ENCODE peak calls at places on chromosomes 11 and 22, in eight cellular contexts. O is heart right ventricle, U is aorta, W is endothelial cell of umbilical vein, T is GM12865, H is adrenal gland, K is prostate gland, V is upper lobe of right lung. L is an unnamed sample.

GRCh38 chr11:125941606-125942275 is 4.1 kb upstream of the VSIG10L2 start:
- DNase-seq in V (peak), W (peak), U (peak), K (peak), O (peak), T (peak), H (peak), L (no peak)

GRCh38 chr11:36266767-36267166 is 22.5 kb downstream of the COMMD9 start:
- DNase-seq in H (no peak), K (no peak), U (no peak), O (no peak), T (no peak), W (no peak), V (no peak), L (no peak)

GRCh38 chr22:27690596-27690995 is 111.0 kb downstream of the MN1 start:
- DNase-seq in V (no peak), K (no peak), O (no peak), W (no peak), H (no peak), U (no peak), T (no peak), L (no peak)

GRCh38 chr22:35568751-35569725 is 28.4 kb downstream of the RASD2 start:
- DNase-seq in V (no peak), W (no peak), H (no peak), T (no peak), O (no peak), U (no peak), K (no peak), L (no peak)

GRCh38 chr11:110478410-110478809 is 48.7 kb downstream of the FDX1 start:
- DNase-seq in W (no peak), T (no peak), O (no peak), H (peak), U (no peak), K (no peak), V (no peak), L (no peak)

GRCh38 chr22:44392446-44392921 is 79.7 kb upstream of the SHISAL1 start:
- DNase-seq in W (no peak), O (peak), T (no peak), U (peak), H (no peak), K (no peak), V (peak), L (no peak)

GRCh38 chr22:40463017-40463631 is 92.7 kb downstream of the SGSM3 start:
- DNase-seq in K (no peak), V (no peak), U (no peak), T (peak), O (no peak), W (no peak), H (no peak), L (no peak)

GRCh38 chr11:34194576-34195335 is 89.3 kb downstream of the NAT10 start:
- DNase-seq in T (no peak), V (no peak), O (no peak), W (no peak), U (no peak), H (no peak), K (no peak), L (no peak)

GRCh38 chr11:35089724-35090505 is 49.1 kb upstream of the CD44 start:
- DNase-seq in W (no peak), H (no peak), K (no peak), T (peak), U (no peak), V (no peak), O (no peak), L (no peak)

GRCh38 chr11:71580057-71581003 is 2.3 kb downstream of the KRTAP5-11 start:
- DNase-seq in U (no peak), V (no peak), H (peak), T (peak), K (peak), O (no peak), W (peak), L (peak)

GRCh38 chr22:11307996-11308395 is 4220.0 kb upstream of the OR11H1 start:
- DNase-seq in K (no peak), T (no peak), U (no peak), O (no peak), W (no peak), V (no peak), H (no peak), L (no peak)

GRCh38 chr22:36454916-36455570 is 26.4 kb downstream of the TXN2 start:
- DNase-seq in U (peak), T (peak), O (peak), V (peak), H (peak), W (peak), K (peak), L (no peak)

GRCh38 chr11:123305601-123306000 is 110.6 kb upstream of the CLMP start:
- DNase-seq in T (no peak), O (no peak), K (no peak), U (no peak), W (no peak), V (no peak), H (no peak), L (no peak)

GRCh38 chr11:129145276-129145675 is 46.8 kb downstream of the ARHGAP32 start:
- DNase-seq in H (no peak), W (no peak), V (no peak), O (no peak), U (no peak), T (no peak), K (no peak), L (no peak)

GRCh38 chr11:18771266-18772035 is 20.1 kb downstream of the PTPN5 start:
- DNase-seq in T (no peak), U (no peak), W (no peak), K (no peak), V (no peak), H (no peak), O (no peak), L (no peak)

GRCh38 chr22:50252081-50253045 is 1.3 kb upstream of the HDAC10 start:
- DNase-seq in K (peak), H (peak), W (peak), T (peak), O (peak), U (peak), V (peak), L (no peak)

GRCh38 chr11:3000032-3000961 is 8.2 kb upstream of the NAP1L4 start:
- DNase-seq in T (no peak), O (peak), U (peak), K (peak), V (peak), W (peak), H (peak), L (no peak)

DNA sequence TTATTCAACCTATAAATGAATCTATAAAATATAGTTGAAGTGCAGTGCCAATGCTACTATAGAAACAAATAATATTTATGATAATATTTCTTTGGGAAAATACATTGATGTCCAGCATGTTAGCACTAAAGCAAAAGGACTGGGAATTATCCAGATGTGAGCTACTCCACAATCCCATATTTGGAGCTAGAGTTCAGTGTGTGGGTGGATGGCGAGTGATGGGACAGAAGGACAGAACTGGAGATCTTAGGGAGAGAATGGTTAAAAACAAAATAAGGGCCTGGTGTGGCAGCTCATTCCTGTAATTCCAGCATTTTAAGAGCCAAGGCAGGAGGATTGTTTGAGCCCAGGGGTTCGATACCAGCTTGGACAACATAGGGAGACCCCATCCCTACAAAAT is 216.8 kb downstream of the TMEM135 start:
- DNase-seq in K (no peak), O (no peak), T (no peak), W (no peak), V (no peak), H (no peak), U (no peak), L (peak)
- H3K4me3 ChIP-seq in K (no peak), O (no peak), T (no peak), W (no peak), V (no peak), H (no peak), U (no peak), L (no peak)

GRCh38 chr11:64711944-64712306 is 11.1 kb downstream of the NRXN2 start:
- DNase-seq in U (no peak), V (peak), W (no peak), O (no peak), H (no peak), T (no peak), K (no peak), L (no peak)

GRCh38 chr11:64712430-64713030 is 10.5 kb downstream of the NRXN2 start:
- DNase-seq in V (peak), K (no peak), H (no peak), W (no peak), T (no peak), O (no peak), U (no peak), L (no peak)

GRCh38 chr11:64714664-64715063 is 8.3 kb downstream of the NRXN2 start:
- DNase-seq in O (no peak), H (no peak), K (no peak), V (no peak), T (no peak), U (no peak), W (no peak), L (no peak)

GRCh38 chr11:64713781-64714363 is 9.1 kb downstream of the NRXN2 start:
- DNase-seq in H (no peak), U (no peak), T (no peak), W (no peak), K (no peak), O (no peak), V (peak), L (no peak)

DNA sequence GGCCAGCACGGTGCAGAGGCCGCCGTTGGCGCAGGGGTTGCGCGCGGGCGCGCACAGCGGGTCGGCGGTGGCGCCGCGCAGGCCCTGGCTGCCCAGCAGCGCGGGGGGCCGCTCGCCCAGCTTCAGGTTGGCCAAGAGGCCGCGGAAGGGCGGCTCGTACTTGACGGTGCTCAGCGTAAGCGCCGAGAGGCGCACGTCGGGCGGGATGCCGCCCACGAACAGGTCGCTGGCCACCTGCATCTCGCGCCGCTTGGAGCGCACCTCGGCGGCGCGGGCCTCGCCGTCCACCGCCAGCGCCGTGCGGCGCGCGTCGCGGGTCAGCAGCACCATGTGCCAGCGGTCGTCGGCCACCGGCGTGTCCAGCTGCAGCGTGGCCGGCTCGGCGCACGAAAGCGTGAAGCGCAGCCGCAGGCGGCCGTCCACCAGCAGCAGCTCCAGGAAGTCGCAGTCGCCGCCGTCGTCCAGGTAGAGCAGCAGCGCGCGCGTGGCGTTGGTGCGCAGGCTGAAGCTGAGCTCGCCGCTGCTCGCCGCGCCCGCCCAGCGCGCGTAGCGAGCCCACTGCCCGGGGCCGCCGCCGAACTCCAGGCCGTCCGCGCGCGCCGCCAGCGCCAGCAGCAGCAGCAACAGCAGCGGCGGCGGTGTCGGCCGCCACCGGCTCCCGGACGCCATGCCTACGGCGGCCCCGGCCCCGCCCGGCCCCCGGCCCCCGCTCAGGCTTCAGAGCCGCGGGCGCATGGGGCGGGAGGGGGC is 9.8 kb downstream of the NRXN2 start:
- DNase-seq in T (no peak), W (peak), O (peak), U (no peak), V (peak), H (peak), K (peak), L (no peak)
- H3K4me3 ChIP-seq in T (no peak), W (no peak), O (no peak), U (peak), V (no peak), H (no peak), K (no peak), L (no peak)

GRCh38 chr11:19816817-19817216 is 104.2 kb downstream of the NAV2 start:
- DNase-seq in V (no peak), W (no peak), T (no peak), K (no peak), H (no peak), O (no peak), U (no peak), L (no peak)

GRCh38 chr11:19817870-19818269 is 105.2 kb downstream of the NAV2 start:
- DNase-seq in T (no peak), W (no peak), O (no peak), H (no peak), V (no peak), U (no peak), K (no peak), L (no peak)

GRCh38 chr11:19819148-19819547 is 106.5 kb downstream of the NAV2 start:
- DNase-seq in O (no peak), T (no peak), K (no peak), W (no peak), H (no peak), V (peak), U (no peak), L (no peak)

GRCh38 chr11:19816040-19816439 is 103.4 kb downstream of the NAV2 start:
- DNase-seq in T (no peak), U (peak), H (no peak), V (no peak), W (no peak), O (no peak), K (no peak), L (no peak)

DNA sequence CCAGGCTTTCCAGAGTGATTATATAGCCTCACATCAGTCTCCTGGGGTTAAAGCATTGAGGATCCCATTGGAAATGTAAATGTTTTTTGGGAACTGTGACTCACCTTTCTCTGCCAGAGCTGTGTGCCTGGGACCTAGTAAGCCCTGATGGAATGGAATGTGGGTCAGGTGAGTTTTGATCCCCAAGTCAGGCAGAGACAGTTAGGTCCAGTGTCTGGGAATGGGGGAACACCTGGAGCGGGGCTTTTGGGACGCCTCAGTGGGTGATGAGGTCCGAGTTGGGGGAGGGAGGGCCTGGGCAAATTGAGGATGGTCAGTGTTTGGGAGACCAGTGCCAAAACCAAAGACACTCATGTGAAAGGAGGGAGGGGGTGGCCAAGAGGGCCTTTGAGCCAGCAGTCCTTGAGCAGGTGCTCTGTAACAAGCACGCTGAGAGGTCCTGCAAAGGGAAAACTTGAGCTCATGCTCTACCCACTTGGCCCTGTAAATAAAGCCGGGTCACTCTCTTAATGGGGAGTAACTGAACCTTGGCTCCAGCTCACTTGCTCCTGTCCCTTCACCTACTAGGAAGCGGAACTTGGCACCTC is 104.7 kb downstream of the NAV2 start:
- DNase-seq in U (no peak), H (no peak), V (no peak), T (no peak), W (no peak), O (no peak), K (no peak), L (no peak)
- H3K4me3 ChIP-seq in U (no peak), H (no peak), V (no peak), T (no peak), W (no peak), O (no peak), K (no peak), L (no peak)

GRCh38 chr11:1481483-1481825 is 5.1 kb downstream of the MOB2 start:
- DNase-seq in U (peak), H (no peak), O (no peak), W (no peak), K (no peak), V (no peak), T (no peak), L (no peak)
- H3K4me3 ChIP-seq in U (no peak), H (no peak), O (no peak), W (no peak), K (no peak), V (no peak), T (no peak), L (no peak)

GRCh38 chr22:39021552-39022250 is 774 bp downstream of the APOBEC3D start:
- DNase-seq in K (no peak), U (no peak), V (no peak), W (no peak), H (no peak), O (no peak), T (no peak), L (no peak)
- H3K4me3 ChIP-seq in K (peak), U (no peak), V (peak), W (peak), H (peak), O (peak), T (peak), L (no peak)

GRCh38 chr22:45774016-45774670 is 102.5 kb downstream of the ATXN10 start:
- DNase-seq in W (no peak), H (no peak), K (no peak), O (no peak), U (no peak), T (no peak), V (no peak), L (no peak)

GRCh38 chr22:45777046-45777851 is 105.6 kb downstream of the ATXN10 start:
- DNase-seq in U (no peak), K (no peak), O (no peak), H (no peak), V (no peak), T (no peak), W (peak), L (peak)

GRCh38 chr22:45776313-45776585 is 104.6 kb downstream of the ATXN10 start:
- DNase-seq in K (no peak), T (no peak), H (no peak), O (no peak), U (no peak), W (no peak), V (no peak), L (no peak)

GRCh38 chr22:45775062-45775461 is 103.4 kb downstream of the ATXN10 start:
- DNase-seq in V (no peak), H (no peak), O (no peak), U (no peak), K (no peak), W (no peak), T (peak), L (no peak)

DNA sequence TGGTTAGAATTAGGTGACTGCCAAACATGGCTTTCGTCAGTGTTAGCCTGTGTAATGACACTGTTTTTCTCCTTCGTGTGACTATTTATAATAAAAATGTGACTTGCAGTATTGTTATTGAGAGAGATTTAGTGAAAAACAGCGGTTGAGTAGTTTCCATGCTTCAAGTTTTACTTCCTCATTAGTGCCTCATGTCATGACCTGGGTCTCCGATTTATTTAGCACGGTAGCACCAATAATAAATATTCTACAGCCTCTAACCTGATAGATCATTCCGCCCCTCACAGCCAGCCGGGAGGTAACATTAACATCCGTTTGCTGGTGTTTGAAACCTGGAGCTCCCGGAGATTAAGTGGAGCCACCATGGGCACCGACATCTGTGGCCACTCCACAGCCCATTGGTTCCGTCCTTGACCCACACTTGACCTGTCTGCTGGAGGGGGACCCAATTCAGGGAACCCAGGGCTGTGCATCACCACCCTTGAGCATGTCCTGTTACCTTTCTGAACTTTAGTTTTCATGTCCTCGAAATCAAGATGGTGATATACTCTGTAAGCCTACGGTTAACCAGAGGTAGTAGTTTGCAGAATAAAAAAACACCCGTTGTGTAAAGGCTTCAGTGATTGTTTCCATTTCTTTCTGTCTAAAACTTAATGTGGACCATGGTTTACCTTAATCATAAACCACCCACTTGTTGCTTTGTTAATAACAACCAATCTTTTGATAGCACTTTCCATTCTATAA is 104.1 kb downstream of the ATXN10 start:
- DNase-seq in V (no peak), U (no peak), H (no peak), W (no peak), K (no peak), O (no peak), T (peak), L (no peak)
- H3K4me3 ChIP-seq in V (no peak), U (no peak), H (no peak), W (no peak), K (no peak), O (no peak), T (peak), L (no peak)